ENCODE peak calls at places on chromosomes 12 and 14, in eight cellular contexts. One of them, this sample, is unnamed.

GRCh38 chr12:101050631-101051030 is 159.4 kb downstream of the SLC5A8 start:
- DNase-seq in transverse colon: no peak
- DNase-seq in upper lobe of left lung: no peak
- DNase-seq in IMR-90: peak; percentile 7
- DNase-seq in ovary: no peak
- DNase-seq in stomach: no peak
- DNase-seq in GM12892: no peak
- DNase-seq in uterus: no peak
- DNase-seq in this sample: no peak

GRCh38 chr12:9948606-9949286 is 16.6 kb upstream of the CLEC2A start:
- DNase-seq in transverse colon: no peak
- DNase-seq in upper lobe of left lung: no peak
- DNase-seq in IMR-90: no peak
- DNase-seq in ovary: no peak
- DNase-seq in stomach: no peak
- DNase-seq in GM12892: peak; percentile 14
- DNase-seq in uterus: no peak
- DNase-seq in this sample: no peak

GRCh38 chr14:70707138-70708038 is 65.7 kb downstream of the TTC9 start:
- DNase-seq in transverse colon: no peak
- DNase-seq in upper lobe of left lung: peak; percentile 59
- DNase-seq in IMR-90: peak; percentile 41
- DNase-seq in ovary: peak; percentile 40
- DNase-seq in stomach: no peak
- DNase-seq in GM12892: no peak
- DNase-seq in uterus: no peak
- DNase-seq in this sample: no peak

GRCh38 chr12:69433653-69434052 is 36.5 kb upstream of the FRS2 start:
- DNase-seq in transverse colon: no peak
- DNase-seq in upper lobe of left lung: no peak
- DNase-seq in IMR-90: no peak
- DNase-seq in ovary: no peak
- DNase-seq in stomach: no peak
- DNase-seq in GM12892: no peak
- DNase-seq in uterus: no peak
- DNase-seq in this sample: no peak

GRCh38 chr12:49553512-49554088 is 14.3 kb downstream of the MCRS1 start:
- DNase-seq in transverse colon: no peak
- DNase-seq in upper lobe of left lung: no peak
- DNase-seq in IMR-90: no peak
- DNase-seq in ovary: no peak
- DNase-seq in stomach: no peak
- DNase-seq in GM12892: no peak
- DNase-seq in uterus: no peak
- DNase-seq in this sample: peak; percentile 38

GRCh38 chr12:77720258-77720657 is 110.4 kb upstream of the NAV3 start:
- DNase-seq in transverse colon: no peak
- DNase-seq in upper lobe of left lung: no peak
- DNase-seq in IMR-90: no peak
- DNase-seq in ovary: no peak
- DNase-seq in stomach: no peak
- DNase-seq in GM12892: no peak
- DNase-seq in uterus: no peak
- DNase-seq in this sample: no peak

GRCh38 chr14:103718572-103718971 is 3.0 kb downstream of the ZFYVE21 start:
- DNase-seq in transverse colon: no peak
- DNase-seq in upper lobe of left lung: no peak
- DNase-seq in IMR-90: peak; percentile 87
- DNase-seq in ovary: no peak
- DNase-seq in stomach: no peak
- DNase-seq in GM12892: no peak
- DNase-seq in uterus: peak; percentile 74
- DNase-seq in this sample: no peak

GRCh38 chr14:101225729-101226152 is 322.2 kb upstream of the RTL1 start:
- DNase-seq in transverse colon: no peak
- DNase-seq in upper lobe of left lung: no peak
- DNase-seq in IMR-90: no peak
- DNase-seq in ovary: no peak
- DNase-seq in stomach: no peak
- DNase-seq in GM12892: no peak
- DNase-seq in uterus: no peak
- DNase-seq in this sample: peak; percentile 35

GRCh38 chr12:46371718-46372130 is 849 bp downstream of the SLC38A2 start:
- DNase-seq in transverse colon: peak; percentile 71
- DNase-seq in upper lobe of left lung: peak; percentile 82
- DNase-seq in IMR-90: peak; percentile 44
- DNase-seq in ovary: peak; percentile 79
- DNase-seq in stomach: peak; percentile 72
- DNase-seq in GM12892: peak; percentile 43
- DNase-seq in uterus: no peak
- DNase-seq in this sample: peak; percentile 82

GRCh38 chr12:116547955-116548471 is 11.2 kb upstream of the MAP1LC3B2 start:
- DNase-seq in transverse colon: no peak
- DNase-seq in upper lobe of left lung: no peak
- DNase-seq in IMR-90: peak; percentile 55
- DNase-seq in ovary: no peak
- DNase-seq in stomach: no peak
- DNase-seq in GM12892: no peak
- DNase-seq in uterus: no peak
- DNase-seq in this sample: no peak

GRCh38 chr14:32825058-32825457 is 113.6 kb upstream of the NPAS3 start:
- DNase-seq in transverse colon: no peak
- DNase-seq in upper lobe of left lung: no peak
- DNase-seq in IMR-90: no peak
- DNase-seq in ovary: no peak
- DNase-seq in stomach: no peak
- DNase-seq in GM12892: no peak
- DNase-seq in uterus: no peak
- DNase-seq in this sample: no peak

GRCh38 chr12:123533672-123534643 is at the start of gene RILPL1:
- DNase-seq in transverse colon: peak; percentile 35
- DNase-seq in upper lobe of left lung: peak; percentile 37
- DNase-seq in IMR-90: peak; percentile 32
- DNase-seq in ovary: peak; percentile 80
- DNase-seq in stomach: peak; percentile 41
- DNase-seq in GM12892: peak; percentile 61
- DNase-seq in uterus: peak; percentile 70
- DNase-seq in this sample: peak; percentile 54

GRCh38 chr12:115185529-115185928 is 501.6 kb upstream of the TBX3 start:
- DNase-seq in transverse colon: no peak
- DNase-seq in upper lobe of left lung: no peak
- DNase-seq in IMR-90: peak; percentile 26
- DNase-seq in ovary: no peak
- DNase-seq in stomach: no peak
- DNase-seq in GM12892: no peak
- DNase-seq in uterus: no peak
- DNase-seq in this sample: no peak

GRCh38 chr12:82326905-82327503 is 31.2 kb downstream of the CCDC59 start:
- DNase-seq in transverse colon: no peak
- DNase-seq in upper lobe of left lung: no peak
- DNase-seq in IMR-90: peak; percentile 28
- DNase-seq in ovary: no peak
- DNase-seq in stomach: no peak
- DNase-seq in GM12892: no peak
- DNase-seq in uterus: no peak
- DNase-seq in this sample: peak; percentile 29

GRCh38 chr12:82329508-82329907 is 28.7 kb downstream of the CCDC59 start:
- DNase-seq in transverse colon: no peak
- DNase-seq in upper lobe of left lung: no peak
- DNase-seq in IMR-90: no peak
- DNase-seq in ovary: no peak
- DNase-seq in stomach: no peak
- DNase-seq in GM12892: no peak
- DNase-seq in uterus: no peak
- DNase-seq in this sample: no peak

GRCh38 chr12:82325540-82326336 is 32.4 kb downstream of the CCDC59 start:
- DNase-seq in transverse colon: no peak
- DNase-seq in upper lobe of left lung: no peak
- DNase-seq in IMR-90: no peak
- DNase-seq in ovary: no peak
- DNase-seq in stomach: no peak
- DNase-seq in GM12892: no peak
- DNase-seq in uterus: no peak
- DNase-seq in this sample: no peak
- TF ChIP-seq POLR2A in transverse colon: no peak
- TF ChIP-seq POLR2A in upper lobe of left lung: no peak
- TF ChIP-seq POLR2A in IMR-90: no peak
- TF ChIP-seq POLR2A in ovary: no peak
- TF ChIP-seq POLR2A in stomach: no peak
- TF ChIP-seq POLR2A in GM12892: no peak
- TF ChIP-seq POLR2A in uterus: no peak
- TF ChIP-seq POLR2A in this sample: no peak

GRCh38 chr12:62713723-62714122 is 221.2 kb downstream of the PPM1H start:
- DNase-seq in transverse colon: no peak
- DNase-seq in upper lobe of left lung: no peak
- DNase-seq in IMR-90: no peak
- DNase-seq in ovary: no peak
- DNase-seq in stomach: no peak
- DNase-seq in GM12892: no peak
- DNase-seq in uterus: no peak
- DNase-seq in this sample: no peak
- TF ChIP-seq POLR2A in transverse colon: no peak
- TF ChIP-seq POLR2A in upper lobe of left lung: no peak
- TF ChIP-seq POLR2A in IMR-90: no peak
- TF ChIP-seq POLR2A in ovary: no peak
- TF ChIP-seq POLR2A in stomach: no peak
- TF ChIP-seq POLR2A in GM12892: no peak
- TF ChIP-seq POLR2A in uterus: no peak
- TF ChIP-seq POLR2A in this sample: no peak

GRCh38 chr12:6828671-6829531 is 694 bp downstream of the P3H3 start:
- DNase-seq in transverse colon: peak; percentile 57
- DNase-seq in upper lobe of left lung: peak; percentile 37
- DNase-seq in IMR-90: peak; percentile 50
- DNase-seq in ovary: peak; percentile 76
- DNase-seq in stomach: peak; percentile 56
- DNase-seq in GM12892: no peak
- DNase-seq in uterus: peak; percentile 53
- DNase-seq in this sample: no peak
- TF ChIP-seq POLR2A in transverse colon: peak; percentile 34
- TF ChIP-seq POLR2A in upper lobe of left lung: no peak
- TF ChIP-seq POLR2A in IMR-90: no peak
- TF ChIP-seq POLR2A in ovary: peak; percentile 67
- TF ChIP-seq POLR2A in stomach: no peak
- TF ChIP-seq POLR2A in GM12892: no peak
- TF ChIP-seq POLR2A in uterus: peak; percentile 43
- TF ChIP-seq POLR2A in this sample: no peak

GRCh38 chr14:75572104-75572503 is 6.3 kb upstream of the FLVCR2 start:
- DNase-seq in transverse colon: no peak
- DNase-seq in upper lobe of left lung: peak; percentile 37
- DNase-seq in IMR-90: no peak
- DNase-seq in ovary: no peak
- DNase-seq in stomach: no peak
- DNase-seq in GM12892: no peak
- DNase-seq in uterus: no peak
- DNase-seq in this sample: no peak
- TF ChIP-seq POLR2A in transverse colon: no peak
- TF ChIP-seq POLR2A in upper lobe of left lung: no peak
- TF ChIP-seq POLR2A in IMR-90: no peak
- TF ChIP-seq POLR2A in ovary: no peak
- TF ChIP-seq POLR2A in stomach: no peak
- TF ChIP-seq POLR2A in GM12892: no peak
- TF ChIP-seq POLR2A in uterus: no peak
- TF ChIP-seq POLR2A in this sample: no peak

DNA sequence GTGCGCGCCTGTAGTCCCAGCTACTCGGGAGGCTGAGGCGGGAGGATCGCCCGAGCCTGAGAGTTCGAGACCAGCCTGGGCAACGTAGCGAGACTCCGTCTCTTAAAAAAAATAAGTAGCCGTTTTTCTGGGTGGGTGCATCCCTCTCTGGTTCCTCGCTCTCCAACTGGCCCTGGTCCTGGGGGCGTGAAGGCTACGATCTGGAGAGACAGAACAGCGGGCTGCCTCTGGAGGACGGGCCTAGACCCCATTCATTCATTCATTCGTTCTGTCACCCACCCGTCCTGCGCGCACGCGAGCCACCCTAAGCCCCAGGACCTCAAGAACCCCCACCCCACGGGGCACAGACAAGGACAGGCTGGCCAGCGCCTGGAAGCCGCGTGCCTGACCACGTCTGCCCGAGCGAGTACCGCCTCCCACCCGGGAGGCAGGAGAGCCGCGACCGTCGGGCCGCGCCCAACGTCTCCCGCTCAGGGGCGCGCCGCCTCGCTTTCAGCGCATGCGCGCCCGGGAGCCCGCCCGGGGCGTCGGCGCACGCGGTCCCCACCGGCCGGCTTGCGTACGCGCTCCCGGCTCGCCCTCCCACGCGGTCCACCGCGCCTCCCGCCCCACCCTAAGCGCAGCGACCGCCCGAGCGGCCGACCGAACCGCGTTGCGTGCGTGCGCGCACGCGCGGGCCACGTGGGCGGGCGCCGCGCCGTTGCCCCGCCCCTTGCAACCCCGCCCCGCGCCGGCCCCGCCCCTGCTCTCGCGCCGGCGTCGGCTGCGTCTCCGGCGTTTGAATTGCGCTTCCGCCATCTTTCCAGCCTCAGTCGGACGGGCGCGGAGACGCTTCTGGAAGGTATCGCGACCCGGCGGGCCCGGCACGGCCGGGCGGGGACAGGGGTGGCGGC is at the start of gene RAN:
- DNase-seq in transverse colon: peak; percentile 94
- DNase-seq in upper lobe of left lung: peak; percentile 92
- DNase-seq in IMR-90: peak; percentile 92
- DNase-seq in ovary: peak; percentile 96
- DNase-seq in stomach: peak; percentile 93
- DNase-seq in GM12892: peak; percentile 92
- DNase-seq in uterus: peak; percentile 94
- DNase-seq in this sample: peak; percentile 97
- TF ChIP-seq POLR2A in transverse colon: peak; percentile 21
- TF ChIP-seq POLR2A in upper lobe of left lung: peak; percentile 38
- TF ChIP-seq POLR2A in IMR-90: peak; percentile 86
- TF ChIP-seq POLR2A in ovary: peak; percentile 41
- TF ChIP-seq POLR2A in stomach: no peak
- TF ChIP-seq POLR2A in GM12892: peak; percentile 88
- TF ChIP-seq POLR2A in uterus: peak; percentile 50
- TF ChIP-seq POLR2A in this sample: peak; percentile 95

GRCh38 chr12:7935773-7936581 is at the start of gene SLC2A3:
- DNase-seq in transverse colon: peak; percentile 53
- DNase-seq in upper lobe of left lung: peak; percentile 65
- DNase-seq in IMR-90: peak; percentile 92
- DNase-seq in ovary: peak; percentile 51
- DNase-seq in stomach: peak; percentile 32
- DNase-seq in GM12892: peak; percentile 33
- DNase-seq in uterus: peak; percentile 64
- DNase-seq in this sample: peak; percentile 39
- TF ChIP-seq POLR2A in transverse colon: peak; percentile 80
- TF ChIP-seq POLR2A in upper lobe of left lung: peak; percentile 71
- TF ChIP-seq POLR2A in IMR-90: peak; percentile 100
- TF ChIP-seq POLR2A in ovary: peak; percentile 65
- TF ChIP-seq POLR2A in stomach: no peak
- TF ChIP-seq POLR2A in GM12892: peak; percentile 98
- TF ChIP-seq POLR2A in uterus: peak; percentile 76
- TF ChIP-seq POLR2A in this sample: peak; percentile 82

GRCh38 chr12:2242206-2242605 is 189.4 kb downstream of the CACNA1C start:
- DNase-seq in transverse colon: no peak
- DNase-seq in upper lobe of left lung: no peak
- DNase-seq in IMR-90: no peak
- DNase-seq in ovary: no peak
- DNase-seq in stomach: no peak
- DNase-seq in GM12892: no peak
- DNase-seq in uterus: no peak
- DNase-seq in this sample: no peak
- TF ChIP-seq POLR2A in transverse colon: no peak
- TF ChIP-seq POLR2A in upper lobe of left lung: no peak
- TF ChIP-seq POLR2A in IMR-90: no peak
- TF ChIP-seq POLR2A in ovary: no peak
- TF ChIP-seq POLR2A in stomach: no peak
- TF ChIP-seq POLR2A in GM12892: no peak
- TF ChIP-seq POLR2A in uterus: no peak
- TF ChIP-seq POLR2A in this sample: no peak

This sample was measured in erythroblast.